ENCODE peak calls at places on chromosomes 16 and 17, in four cellular contexts. One of them, this sample, is unnamed.

GRCh38 chr16:69906838-69907301 is 44.3 kb upstream of the CLEC18A start:
- DNase-seq in HCT116: no peak
- DNase-seq in K562: no peak
- DNase-seq in H1: no peak
- DNase-seq in this sample: no peak

GRCh38 chr16:84532299-84532724 is 27.9 kb upstream of the MEAK7 start:
- DNase-seq in H1: peak; percentile 87
- DNase-seq in HCT116: no peak
- DNase-seq in K562: no peak
- DNase-seq in this sample: no peak

GRCh38 chr16:19613834-19614233 is 58.3 kb downstream of the VPS35L start:
- DNase-seq in HCT116: no peak
- DNase-seq in H1: no peak
- DNase-seq in K562: no peak
- DNase-seq in this sample: no peak

GRCh38 chr16:85750021-85750826 is 672 bp downstream of the C16orf74 start:
- DNase-seq in K562: peak; percentile 33
- DNase-seq in H1: no peak
- DNase-seq in HCT116: no peak
- DNase-seq in this sample: no peak

GRCh38 chr16:57277586-57277985 is 6.9 kb downstream of the PLLP start:
- DNase-seq in K562: peak; percentile 9
- DNase-seq in H1: no peak
- DNase-seq in HCT116: peak; percentile 28
- DNase-seq in this sample: no peak

GRCh38 chr17:36980281-36980761 is 31.6 kb downstream of the AATF start:
- DNase-seq in K562: no peak
- DNase-seq in H1: no peak
- DNase-seq in HCT116: no peak
- DNase-seq in this sample: no peak

GRCh38 chr17:76199466-76199865 is 40.8 kb downstream of the RNF157 start:
- DNase-seq in H1: no peak
- DNase-seq in HCT116: no peak
- DNase-seq in K562: no peak
- DNase-seq in this sample: no peak

GRCh38 chr17:63446218-63446980 is at the start of gene CYB561:
- DNase-seq in K562: peak; percentile 94
- DNase-seq in H1: no peak
- DNase-seq in HCT116: peak; percentile 46
- DNase-seq in this sample: no peak

GRCh38 chr16:83113317-83113716 is 486.5 kb downstream of the CDH13 start:
- DNase-seq in K562: peak; percentile 16
- DNase-seq in HCT116: no peak
- DNase-seq in H1: no peak
- DNase-seq in this sample: no peak

GRCh38 chr17:14747576-14747940 is 446.7 kb downstream of the HS3ST3B1 start:
- DNase-seq in HCT116: no peak
- DNase-seq in K562: no peak
- DNase-seq in H1: no peak
- DNase-seq in this sample: no peak

GRCh38 chr16:47947741-47948140 is 208.1 kb downstream of the ABCC12 start:
- DNase-seq in K562: no peak
- DNase-seq in HCT116: no peak
- DNase-seq in H1: no peak
- DNase-seq in this sample: no peak

GRCh38 chr16:2027024-2028010 is 615 bp downstream of the NHERF2 start:
- DNase-seq in HCT116: no peak
- DNase-seq in K562: peak; percentile 71
- DNase-seq in H1: no peak
- DNase-seq in this sample: no peak

GRCh38 chr16:11604783-11605563 is 18.3 kb upstream of the LITAF start:
- DNase-seq in H1: no peak
- DNase-seq in K562: no peak
- DNase-seq in HCT116: no peak
- DNase-seq in this sample: no peak

GRCh38 chr17:42407289-42407836 is 15.7 kb downstream of the CAVIN1 start:
- DNase-seq in K562: peak; percentile 48
- DNase-seq in H1: no peak
- DNase-seq in HCT116: no peak
- DNase-seq in this sample: no peak

GRCh38 chr17:75508122-75508719 is 7.1 kb downstream of the CASKIN2 start:
- DNase-seq in HCT116: no peak
- DNase-seq in K562: no peak
- DNase-seq in H1: no peak
- DNase-seq in this sample: no peak

GRCh38 chr17:45384047-45384799 is 48.4 kb downstream of the ARHGAP27 start:
- DNase-seq in H1: no peak
- DNase-seq in HCT116: no peak
- DNase-seq in K562: no peak
- DNase-seq in this sample: no peak

GRCh38 chr16:19644877-19645276 is 73.2 kb downstream of the KNOP1 start:
- DNase-seq in H1: no peak
- DNase-seq in HCT116: no peak
- DNase-seq in K562: no peak
- DNase-seq in this sample: no peak

GRCh38 chr17:6643460-6644125 is 2.7 kb downstream of the TXNDC17 start:
- DNase-seq in HCT116: no peak
- DNase-seq in K562: no peak
- DNase-seq in H1: no peak
- DNase-seq in this sample: no peak

GRCh38 chr17:40065771-40066510 is 3.2 kb downstream of the THRA start:
- DNase-seq in K562: no peak
- DNase-seq in HCT116: no peak
- DNase-seq in H1: no peak
- DNase-seq in this sample: no peak

GRCh38 chr16:58009856-58010416 is 8.7 kb downstream of the USB1 start:
- DNase-seq in H1: no peak
- DNase-seq in K562: no peak
- DNase-seq in HCT116: no peak
- DNase-seq in this sample: no peak

GRCh38 chr16:71627631-71628236 is 1.8 kb downstream of the MARVELD3 start:
- DNase-seq in H1: no peak
- DNase-seq in K562: peak; percentile 22
- DNase-seq in HCT116: no peak
- DNase-seq in this sample: no peak
- TF ChIP-seq EGR1 in H1: no peak
- TF ChIP-seq EGR1 in K562: no peak
- TF ChIP-seq EGR1 in HCT116: no peak
- TF ChIP-seq EGR1 in this sample: no peak

DNA sequence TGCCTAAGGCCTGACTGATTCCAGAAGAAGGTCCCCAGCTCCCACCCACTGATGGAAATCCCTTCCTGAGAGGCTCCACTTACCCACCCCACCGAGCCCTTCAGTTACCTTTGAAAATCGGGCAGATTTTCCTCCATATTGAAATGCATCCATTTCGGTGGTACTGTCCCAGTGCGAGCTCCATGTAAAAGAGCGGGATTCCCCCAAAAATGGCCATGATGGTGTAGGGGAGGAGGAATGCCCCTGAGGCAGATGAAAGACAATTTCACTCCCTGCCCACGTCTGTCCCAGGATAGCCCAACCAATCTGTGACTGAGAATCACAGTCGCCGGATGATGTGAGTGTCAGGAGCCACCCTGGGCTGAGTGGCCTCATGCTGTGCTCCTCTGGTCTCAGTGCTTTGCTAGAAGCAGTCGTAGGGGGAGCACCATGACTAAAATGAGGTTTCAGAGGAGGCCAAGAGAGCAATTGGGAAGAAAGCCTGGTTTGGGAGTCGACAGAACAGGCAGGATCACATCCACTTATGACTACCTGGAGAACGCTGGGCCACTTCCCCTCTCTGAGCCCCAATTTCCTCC is 16.7 kb downstream of the SLC6A4 start:
- DNase-seq in K562: no peak
- DNase-seq in HCT116: no peak
- DNase-seq in H1: no peak
- DNase-seq in this sample: no peak
- TF ChIP-seq EGR1 in K562: no peak
- TF ChIP-seq EGR1 in HCT116: no peak
- TF ChIP-seq EGR1 in H1: no peak
- TF ChIP-seq EGR1 in this sample: no peak

DNA sequence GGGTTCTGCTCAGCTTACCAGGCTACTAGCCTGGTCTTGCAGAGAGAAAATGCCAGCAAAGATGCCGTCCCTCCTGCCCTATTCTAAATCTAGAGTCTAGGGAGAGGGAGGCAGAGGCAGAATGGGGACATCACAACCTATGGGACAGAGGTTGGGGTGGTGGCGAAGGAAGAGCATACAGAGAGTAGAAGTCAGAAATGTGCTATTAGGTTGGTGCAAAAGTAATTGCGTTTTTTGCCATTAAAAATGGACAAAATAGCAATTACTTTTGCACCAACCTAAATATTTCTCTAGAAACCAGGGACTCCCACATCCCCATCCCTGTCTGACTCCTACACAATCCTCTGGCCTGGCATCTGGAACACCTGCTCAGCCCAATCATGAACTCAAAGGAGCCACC is 127.7 kb downstream of the GAS7 start:
- DNase-seq in H1: no peak
- DNase-seq in HCT116: no peak
- DNase-seq in K562: no peak
- DNase-seq in this sample: no peak
- TF ChIP-seq EGR1 in H1: no peak
- TF ChIP-seq EGR1 in HCT116: no peak
- TF ChIP-seq EGR1 in K562: no peak
- TF ChIP-seq EGR1 in this sample: no peak

GRCh38 chr16:4682616-4683254 is 10.6 kb upstream of the NUDT16L1 start:
- DNase-seq in HCT116: no peak
- DNase-seq in H1: peak; percentile 50
- DNase-seq in K562: peak; percentile 64
- DNase-seq in this sample: no peak
- TF ChIP-seq EGR1 in HCT116: no peak
- TF ChIP-seq EGR1 in H1: no peak
- TF ChIP-seq EGR1 in K562: no peak
- TF ChIP-seq EGR1 in this sample: no peak

This sample was measured in GM12878.